ENCODE peak calls at places on chromosomes 4 and X, in ten cellular contexts. One of them, this sample, is unnamed.

GRCh38 chr4:56641494-56642051 is 39.5 kb downstream of the HOPX start:
- DNase-seq in dorsolateral prefrontal cortex: no peak
- DNase-seq in psoas muscle: no peak
- DNase-seq in aorta: no peak
- DNase-seq in HFF-Myc: peak; percentile 69
- DNase-seq in GM06990: no peak
- DNase-seq in pancreas: no peak
- DNase-seq in A549: peak; percentile 55
- DNase-seq in body of pancreas: no peak
- DNase-seq in NB4: no peak
- DNase-seq in this sample: no peak

GRCh38 chrX:17967888-17968287 is 106.8 kb upstream of the RAI2 start:
- DNase-seq in dorsolateral prefrontal cortex: no peak
- DNase-seq in psoas muscle: no peak
- DNase-seq in aorta: no peak
- DNase-seq in HFF-Myc: no peak
- DNase-seq in GM06990: no peak
- DNase-seq in pancreas: no peak
- DNase-seq in A549: no peak
- DNase-seq in body of pancreas: peak; percentile 55
- DNase-seq in NB4: no peak
- DNase-seq in this sample: no peak

GRCh38 chr4:519203-519651 is 20.2 kb downstream of the PIGG start:
- DNase-seq in dorsolateral prefrontal cortex: no peak
- DNase-seq in psoas muscle: no peak
- DNase-seq in aorta: no peak
- DNase-seq in HFF-Myc: no peak
- DNase-seq in GM06990: no peak
- DNase-seq in pancreas: no peak
- DNase-seq in A549: no peak
- DNase-seq in body of pancreas: no peak
- DNase-seq in NB4: no peak
- DNase-seq in this sample: no peak

GRCh38 chrX:11382935-11383334 is 89.7 kb downstream of the AMELX start:
- DNase-seq in dorsolateral prefrontal cortex: no peak
- DNase-seq in psoas muscle: no peak
- DNase-seq in aorta: no peak
- DNase-seq in HFF-Myc: no peak
- DNase-seq in GM06990: no peak
- DNase-seq in pancreas: no peak
- DNase-seq in A549: no peak
- DNase-seq in body of pancreas: no peak
- DNase-seq in NB4: no peak
- DNase-seq in this sample: no peak

GRCh38 chrX:9147631-9148189 is 113.8 kb upstream of the FAM9B start:
- DNase-seq in dorsolateral prefrontal cortex: no peak
- DNase-seq in psoas muscle: no peak
- DNase-seq in aorta: no peak
- DNase-seq in HFF-Myc: no peak
- DNase-seq in GM06990: no peak
- DNase-seq in pancreas: no peak
- DNase-seq in A549: no peak
- DNase-seq in body of pancreas: no peak
- DNase-seq in NB4: no peak
- DNase-seq in this sample: no peak

GRCh38 chr4:74038161-74039064 is at the start of gene CXCL3:
- DNase-seq in dorsolateral prefrontal cortex: peak; percentile 16
- DNase-seq in psoas muscle: peak; percentile 74
- DNase-seq in aorta: peak; percentile 91
- DNase-seq in HFF-Myc: no peak
- DNase-seq in GM06990: peak; percentile 13
- DNase-seq in pancreas: peak; percentile 91
- DNase-seq in A549: peak; percentile 72
- DNase-seq in body of pancreas: peak; percentile 76
- DNase-seq in NB4: peak; percentile 54
- DNase-seq in this sample: no peak

GRCh38 chrX:13092455-13092941 is 48.1 kb upstream of the FAM9C start:
- DNase-seq in dorsolateral prefrontal cortex: no peak
- DNase-seq in psoas muscle: peak; percentile 16
- DNase-seq in aorta: no peak
- DNase-seq in HFF-Myc: no peak
- DNase-seq in GM06990: peak; percentile 82
- DNase-seq in pancreas: no peak
- DNase-seq in A549: no peak
- DNase-seq in body of pancreas: no peak
- DNase-seq in NB4: peak; percentile 93
- DNase-seq in this sample: peak; percentile 94

GRCh38 chrX:101659601-101660063 is at the start of gene ARMCX2:
- DNase-seq in dorsolateral prefrontal cortex: peak; percentile 76
- DNase-seq in psoas muscle: peak; percentile 30
- DNase-seq in aorta: peak; percentile 85
- DNase-seq in HFF-Myc: no peak
- DNase-seq in GM06990: no peak
- DNase-seq in pancreas: peak; percentile 59
- DNase-seq in A549: no peak
- DNase-seq in body of pancreas: peak; percentile 61
- DNase-seq in NB4: no peak
- DNase-seq in this sample: no peak

GRCh38 chr4:173159791-173160190 is 8.8 kb upstream of the GALNT7 start:
- DNase-seq in dorsolateral prefrontal cortex: no peak
- DNase-seq in psoas muscle: no peak
- DNase-seq in aorta: no peak
- DNase-seq in HFF-Myc: no peak
- DNase-seq in GM06990: no peak
- DNase-seq in pancreas: no peak
- DNase-seq in A549: no peak
- DNase-seq in body of pancreas: no peak
- DNase-seq in NB4: no peak
- DNase-seq in this sample: no peak

GRCh38 chrX:128992107-128992971 is 531.0 kb downstream of the SMARCA1 start:
- DNase-seq in dorsolateral prefrontal cortex: no peak
- DNase-seq in psoas muscle: no peak
- DNase-seq in aorta: no peak
- DNase-seq in HFF-Myc: no peak
- DNase-seq in GM06990: no peak
- DNase-seq in pancreas: no peak
- DNase-seq in A549: no peak
- DNase-seq in body of pancreas: no peak
- DNase-seq in NB4: peak; percentile 1
- DNase-seq in this sample: no peak

GRCh38 chrX:40094041-40094899 is 3.5 kb downstream of the BCOR start:
- DNase-seq in dorsolateral prefrontal cortex: peak; percentile 63
- DNase-seq in psoas muscle: peak; percentile 62
- DNase-seq in aorta: peak; percentile 82
- DNase-seq in HFF-Myc: no peak
- DNase-seq in GM06990: no peak
- DNase-seq in pancreas: peak; percentile 67
- DNase-seq in A549: no peak
- DNase-seq in body of pancreas: peak; percentile 40
- DNase-seq in NB4: peak; percentile 46
- DNase-seq in this sample: no peak
- H3K4me3 ChIP-seq in dorsolateral prefrontal cortex: peak overlapping the region; percentile 72
- H3K4me3 ChIP-seq in psoas muscle: peak overlapping the region; percentile 78
- H3K4me3 ChIP-seq in aorta: peak overlapping the region; percentile 86
- H3K4me3 ChIP-seq in HFF-Myc: peak overlapping the region; percentile 49
- H3K4me3 ChIP-seq in GM06990: peak overlapping the region; percentile 70
- H3K4me3 ChIP-seq in pancreas: peak overlapping the region; percentile 73
- H3K4me3 ChIP-seq in A549: peak overlapping the region; percentile 84
- H3K4me3 ChIP-seq in body of pancreas: no peak overlapping the region
- H3K4me3 ChIP-seq in NB4: peak overlapping the region; percentile 78
- H3K4me3 ChIP-seq in this sample: no peak overlapping the region

DNA sequence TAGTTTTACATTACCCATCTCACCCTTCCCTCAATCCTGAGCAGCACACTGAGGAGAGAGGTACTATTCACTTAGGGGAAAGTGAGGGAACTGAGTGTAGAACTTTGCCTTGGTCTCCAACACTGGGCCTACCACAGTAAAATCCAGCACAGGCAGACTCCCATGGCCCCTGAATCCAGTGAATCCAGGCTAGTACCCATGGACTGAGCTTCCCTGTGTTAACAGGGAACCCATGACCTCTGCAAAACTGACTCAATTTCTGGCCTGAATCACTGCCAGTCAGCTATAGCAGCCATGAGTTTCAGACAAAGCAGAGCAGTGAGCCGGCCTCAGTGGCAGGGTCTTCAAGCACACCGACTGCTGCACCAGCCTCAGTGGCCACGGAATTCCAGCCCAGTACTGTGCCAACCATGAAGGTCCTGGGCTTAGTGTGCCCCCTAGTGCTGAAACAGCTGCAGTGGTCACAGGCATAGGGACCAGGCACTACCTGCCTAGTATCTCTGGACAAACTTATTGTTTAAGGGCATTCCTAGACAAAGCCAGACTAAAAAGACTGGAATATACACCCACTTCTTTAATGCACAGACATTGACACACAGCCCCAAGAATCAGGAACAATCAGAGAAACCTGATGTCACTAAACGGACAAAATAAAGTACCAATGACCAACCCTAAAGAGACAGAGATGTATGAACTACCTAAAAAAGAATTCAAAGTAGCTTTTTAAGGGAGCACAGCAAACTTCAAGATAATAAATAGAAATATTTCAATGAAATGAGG is 127.4 kb upstream of the RPL34 start:
- DNase-seq in dorsolateral prefrontal cortex: no peak
- DNase-seq in psoas muscle: no peak
- DNase-seq in aorta: no peak
- DNase-seq in HFF-Myc: no peak
- DNase-seq in GM06990: peak; percentile 1
- DNase-seq in pancreas: no peak
- DNase-seq in A549: peak; percentile 2
- DNase-seq in body of pancreas: no peak
- DNase-seq in NB4: peak; percentile 19
- DNase-seq in this sample: no peak
- H3K4me3 ChIP-seq in dorsolateral prefrontal cortex: no peak overlapping the region
- H3K4me3 ChIP-seq in psoas muscle: no peak overlapping the region
- H3K4me3 ChIP-seq in aorta: no peak overlapping the region
- H3K4me3 ChIP-seq in HFF-Myc: no peak overlapping the region
- H3K4me3 ChIP-seq in GM06990: no peak overlapping the region
- H3K4me3 ChIP-seq in pancreas: no peak overlapping the region
- H3K4me3 ChIP-seq in A549: no peak overlapping the region
- H3K4me3 ChIP-seq in body of pancreas: no peak overlapping the region
- H3K4me3 ChIP-seq in NB4: no peak overlapping the region
- H3K4me3 ChIP-seq in this sample: no peak overlapping the region

DNA sequence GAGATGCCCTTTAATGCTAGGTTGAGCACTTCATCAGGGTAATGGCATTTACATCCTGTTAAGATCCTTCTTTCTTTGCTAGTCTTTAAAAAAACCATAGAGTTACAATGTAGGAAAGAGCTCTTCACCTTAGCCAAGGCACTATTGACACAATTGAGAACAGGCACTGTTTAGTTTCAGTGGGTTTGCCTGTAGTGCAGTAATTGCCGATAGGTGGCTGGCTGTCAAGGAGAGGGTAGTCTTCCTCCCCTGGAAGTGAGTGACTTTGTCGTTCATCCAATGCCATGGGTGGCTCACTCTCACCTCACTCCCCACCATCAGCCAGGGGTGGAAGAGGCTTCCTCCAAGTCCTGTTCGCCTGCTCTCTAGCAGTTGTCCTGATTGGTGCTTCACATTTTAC is 34.7 kb downstream of the SMS start:
- DNase-seq in dorsolateral prefrontal cortex: no peak
- DNase-seq in psoas muscle: no peak
- DNase-seq in aorta: no peak
- DNase-seq in HFF-Myc: no peak
- DNase-seq in GM06990: no peak
- DNase-seq in pancreas: no peak
- DNase-seq in A549: no peak
- DNase-seq in body of pancreas: no peak
- DNase-seq in NB4: no peak
- DNase-seq in this sample: no peak
- H3K4me3 ChIP-seq in dorsolateral prefrontal cortex: no peak overlapping the region
- H3K4me3 ChIP-seq in psoas muscle: no peak overlapping the region
- H3K4me3 ChIP-seq in aorta: no peak overlapping the region
- H3K4me3 ChIP-seq in HFF-Myc: no peak overlapping the region
- H3K4me3 ChIP-seq in GM06990: no peak overlapping the region
- H3K4me3 ChIP-seq in pancreas: no peak overlapping the region
- H3K4me3 ChIP-seq in A549: no peak overlapping the region
- H3K4me3 ChIP-seq in body of pancreas: no peak overlapping the region
- H3K4me3 ChIP-seq in NB4: no peak overlapping the region
- H3K4me3 ChIP-seq in this sample: no peak overlapping the region

GRCh38 chrX:96682516-96682915 is 2.1 kb upstream of the DIAPH2 start:
- DNase-seq in dorsolateral prefrontal cortex: no peak
- DNase-seq in psoas muscle: no peak
- DNase-seq in aorta: no peak
- DNase-seq in HFF-Myc: no peak
- DNase-seq in GM06990: no peak
- DNase-seq in pancreas: no peak
- DNase-seq in A549: no peak
- DNase-seq in body of pancreas: no peak
- DNase-seq in NB4: no peak
- DNase-seq in this sample: peak; percentile 84

GRCh38 chrX:96685205-96686099 is 810 bp downstream of the DIAPH2 start:
- DNase-seq in dorsolateral prefrontal cortex: no peak
- DNase-seq in psoas muscle: peak; percentile 37
- DNase-seq in aorta: peak; percentile 77
- DNase-seq in HFF-Myc: no peak
- DNase-seq in GM06990: peak; percentile 59
- DNase-seq in pancreas: no peak
- DNase-seq in A549: peak; percentile 42
- DNase-seq in body of pancreas: peak; percentile 17
- DNase-seq in NB4: peak; percentile 90
- DNase-seq in this sample: no peak

GRCh38 chrX:96684339-96685204 is at the start of gene DIAPH2:
- DNase-seq in dorsolateral prefrontal cortex: peak; percentile 66
- DNase-seq in psoas muscle: peak; percentile 76
- DNase-seq in aorta: peak; percentile 92
- DNase-seq in HFF-Myc: no peak
- DNase-seq in GM06990: peak; percentile 86
- DNase-seq in pancreas: peak; percentile 84
- DNase-seq in A549: peak; percentile 84
- DNase-seq in body of pancreas: peak; percentile 82
- DNase-seq in NB4: peak; percentile 89
- DNase-seq in this sample: peak; percentile 84

GRCh38 chrX:96688789-96689188 is 4.1 kb downstream of the DIAPH2 start:
- DNase-seq in dorsolateral prefrontal cortex: no peak
- DNase-seq in psoas muscle: no peak
- DNase-seq in aorta: no peak
- DNase-seq in HFF-Myc: no peak
- DNase-seq in GM06990: no peak
- DNase-seq in pancreas: no peak
- DNase-seq in A549: no peak
- DNase-seq in body of pancreas: no peak
- DNase-seq in NB4: no peak
- DNase-seq in this sample: no peak

DNA sequence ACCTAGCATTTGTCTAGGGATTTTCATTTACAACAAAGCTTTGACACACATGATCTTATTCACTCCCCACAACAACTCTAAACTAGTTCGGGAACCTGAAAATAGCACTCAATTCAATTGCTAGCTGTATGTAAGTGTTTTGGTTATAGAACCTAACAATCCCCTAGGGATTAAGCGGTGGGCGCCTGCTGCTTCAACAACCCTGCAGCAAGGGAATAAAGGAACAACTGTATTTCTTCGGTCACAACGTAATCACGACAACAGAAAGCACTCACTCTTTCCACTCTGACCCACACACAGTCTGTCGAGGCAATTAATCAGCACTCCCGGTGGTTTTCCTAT is 674 bp upstream of the DIAPH2 start:
- DNase-seq in dorsolateral prefrontal cortex: no peak
- DNase-seq in psoas muscle: no peak
- DNase-seq in aorta: no peak
- DNase-seq in HFF-Myc: no peak
- DNase-seq in GM06990: no peak
- DNase-seq in pancreas: no peak
- DNase-seq in A549: no peak
- DNase-seq in body of pancreas: no peak
- DNase-seq in NB4: peak; percentile 80
- DNase-seq in this sample: no peak
- H3K4me3 ChIP-seq in dorsolateral prefrontal cortex: peak overlapping the region; percentile 46
- H3K4me3 ChIP-seq in psoas muscle: peak overlapping the region; percentile 73
- H3K4me3 ChIP-seq in aorta: peak overlapping the region; percentile 87
- H3K4me3 ChIP-seq in HFF-Myc: peak overlapping the region; percentile 58
- H3K4me3 ChIP-seq in GM06990: peak overlapping the region; percentile 73
- H3K4me3 ChIP-seq in pancreas: peak overlapping the region; percentile 57
- H3K4me3 ChIP-seq in A549: peak overlapping the region; percentile 87
- H3K4me3 ChIP-seq in body of pancreas: no peak overlapping the region
- H3K4me3 ChIP-seq in NB4: peak overlapping the region; percentile 84
- H3K4me3 ChIP-seq in this sample: peak overlapping the region; percentile 66